ENCODE peak calls at places on chromosomes 7 and 10, in nine cellular contexts. One of them, this sample, is unnamed.

GRCh38 chr10:18456984-18457383 is 194.4 kb downstream of the NSUN6 start:
- DNase-seq in NCI-H1105: no peak
- DNase-seq in neural progenitor cell: no peak
- DNase-seq in midbrain: no peak
- DNase-seq in aorta: no peak
- DNase-seq in GM12865: peak
- DNase-seq in non-pigmented ciliary epithelial cell: no peak
- DNase-seq in ELR: no peak
- DNase-seq in sciatic nerve: no peak
- DNase-seq in this sample: no peak

GRCh38 chr10:31583358-31583757 is 264.3 kb downstream of the ZEB1 start:
- DNase-seq in NCI-H1105: no peak
- DNase-seq in neural progenitor cell: no peak
- DNase-seq in midbrain: no peak
- DNase-seq in aorta: no peak
- DNase-seq in GM12865: no peak
- DNase-seq in non-pigmented ciliary epithelial cell: no peak
- DNase-seq in ELR: no peak
- DNase-seq in sciatic nerve: no peak
- DNase-seq in this sample: no peak

GRCh38 chr10:101233443-101233842 is 4.2 kb upstream of the LBX1 start:
- DNase-seq in NCI-H1105: no peak
- DNase-seq in neural progenitor cell: no peak
- DNase-seq in midbrain: no peak
- DNase-seq in aorta: no peak
- DNase-seq in GM12865: no peak
- DNase-seq in non-pigmented ciliary epithelial cell: no peak
- DNase-seq in ELR: no peak
- DNase-seq in sciatic nerve: no peak
- DNase-seq in this sample: no peak

GRCh38 chr10:44926771-44927751 is 15.9 kb downstream of the TMEM72 start:
- DNase-seq in NCI-H1105: no peak
- DNase-seq in neural progenitor cell: no peak
- DNase-seq in midbrain: no peak
- DNase-seq in aorta: no peak
- DNase-seq in GM12865: no peak
- DNase-seq in non-pigmented ciliary epithelial cell: no peak
- DNase-seq in ELR: no peak
- DNase-seq in sciatic nerve: no peak
- DNase-seq in this sample: no peak

GRCh38 chr7:149713061-149713730 is 60.2 kb downstream of the ZNF467 start:
- DNase-seq in NCI-H1105: no peak
- DNase-seq in neural progenitor cell: no peak
- DNase-seq in midbrain: no peak
- DNase-seq in aorta: no peak
- DNase-seq in GM12865: no peak
- DNase-seq in non-pigmented ciliary epithelial cell: no peak
- DNase-seq in ELR: no peak
- DNase-seq in sciatic nerve: no peak
- DNase-seq in this sample: no peak

GRCh38 chr10:69160809-69161225 is 19.2 kb upstream of the SUPV3L1 start:
- DNase-seq in NCI-H1105: no peak
- DNase-seq in neural progenitor cell: no peak
- DNase-seq in midbrain: no peak
- DNase-seq in aorta: no peak
- DNase-seq in GM12865: no peak
- DNase-seq in non-pigmented ciliary epithelial cell: no peak
- DNase-seq in ELR: peak
- DNase-seq in sciatic nerve: no peak
- DNase-seq in this sample: peak

GRCh38 chr10:103595933-103596726 is 102.6 kb downstream of the NEURL1 start:
- DNase-seq in NCI-H1105: no peak
- DNase-seq in neural progenitor cell: no peak
- DNase-seq in midbrain: no peak
- DNase-seq in aorta: no peak
- DNase-seq in GM12865: no peak
- DNase-seq in non-pigmented ciliary epithelial cell: no peak
- DNase-seq in ELR: no peak
- DNase-seq in sciatic nerve: no peak
- DNase-seq in this sample: no peak

GRCh38 chr7:105387621-105388372 is 924 bp downstream of the SRPK2 start:
- DNase-seq in NCI-H1105: peak
- DNase-seq in neural progenitor cell: peak
- DNase-seq in midbrain: peak
- DNase-seq in aorta: peak
- DNase-seq in GM12865: peak
- DNase-seq in non-pigmented ciliary epithelial cell: no peak
- DNase-seq in ELR: peak
- DNase-seq in sciatic nerve: peak
- DNase-seq in this sample: peak

GRCh38 chr10:78963074-78964034 is 105.4 kb upstream of the ZMIZ1 start:
- DNase-seq in NCI-H1105: no peak
- DNase-seq in neural progenitor cell: no peak
- DNase-seq in midbrain: no peak
- DNase-seq in aorta: peak
- DNase-seq in GM12865: no peak
- DNase-seq in non-pigmented ciliary epithelial cell: no peak
- DNase-seq in ELR: no peak
- DNase-seq in sciatic nerve: no peak
- DNase-seq in this sample: no peak

GRCh38 chr7:134618756-134619530 is 27.7 kb upstream of the BPGM start:
- DNase-seq in NCI-H1105: no peak
- DNase-seq in neural progenitor cell: no peak
- DNase-seq in midbrain: no peak
- DNase-seq in aorta: no peak
- DNase-seq in GM12865: no peak
- DNase-seq in non-pigmented ciliary epithelial cell: no peak
- DNase-seq in ELR: peak
- DNase-seq in sciatic nerve: no peak
- DNase-seq in this sample: peak